ENCODE peak calls at places on chromosomes 4 and X, in nine cellular contexts. W is skeletal muscle cell; H is breast epithelium; P is HTR-8/SVneo; K is upper lobe of right lung; D is activated naive CD8-positive, alpha-beta T cell treated with anti-CD3 and anti-CD28 coated beads, Interleukin-2, amount 50 U/mL, for 24 hours; O is NAMALWA; R is ecto neural progenitor cell; V is activated CD4-positive, alpha-beta T cell treated with anti-CD3 and anti-CD28 coated beads, Interleukin-2, amount 50 U/mL, for 48 hours. A is an unnamed sample.

GRCh38 chrX:150757371-150757770 is 64.2 kb downstream of the MTMR1 start:
- DNase-seq in W (no peak), H (no peak), P (no peak), K (no peak), D (no peak), O (no peak), R (no peak), V (no peak), A (no peak)

GRCh38 chrX:128623361-128623760 is 571.2 kb upstream of the ACTRT1 start:
- DNase-seq in W (no peak), H (no peak), P (no peak), K (no peak), D (no peak), O (no peak), R (no peak), V (no peak), A (no peak)

GRCh38 chr4:16967722-16968121 is 69.3 kb upstream of the LDB2 start:
- DNase-seq in W (peak; percentile 19), H (no peak), P (no peak), K (no peak), D (no peak), O (no peak), R (no peak), V (no peak), A (no peak)

GRCh38 chr4:17120761-17121160 is 222.3 kb upstream of the LDB2 start:
- DNase-seq in W (no peak), H (no peak), P (no peak), K (no peak), D (no peak), O (no peak), R (no peak), V (no peak), A (no peak)

GRCh38 chr4:113384600-113384999 is 335.1 kb downstream of the ANK2 start:
- DNase-seq in W (peak; percentile 54), H (no peak), P (peak; percentile 35), K (no peak), D (no peak), O (no peak), R (no peak), V (no peak), A (no peak)

GRCh38 chr4:127849505-127850234 is 31.0 kb upstream of the PLK4 start:
- DNase-seq in W (no peak), H (no peak), P (no peak), K (no peak), D (no peak), O (no peak), R (no peak), V (no peak), A (no peak)

GRCh38 chr4:168220893-168221292 is 97.7 kb downstream of the DDX60 start:
- DNase-seq in W (no peak), H (no peak), P (no peak), K (no peak), D (no peak), O (no peak), R (no peak), V (no peak), A (no peak)

GRCh38 chrX:103002576-103002975 is 61.4 kb downstream of the BEX1 start:
- DNase-seq in W (no peak), H (no peak), P (no peak), K (no peak), D (no peak), O (no peak), R (no peak), V (no peak), A (no peak)

GRCh38 chr4:52889778-52890400 is 27.8 kb downstream of the RASL11B start:
- DNase-seq in W (no peak), H (no peak), P (no peak), K (no peak), D (no peak), O (no peak), R (no peak), V (no peak), A (no peak)

GRCh38 chrX:10756365-10756915 is 136.1 kb upstream of the MID1 start:
- DNase-seq in W (peak; percentile 82), H (no peak), P (peak; percentile 74), K (no peak), D (no peak), O (no peak), R (no peak), V (no peak), A (peak; percentile 75)

GRCh38 chrX:103453655-103454054 is 65.6 kb downstream of the RAB40A start:
- DNase-seq in W (peak; percentile 89), H (no peak), P (peak; percentile 23), K (no peak), D (no peak), O (no peak), R (no peak), V (no peak), A (peak; percentile 84)

GRCh38 chrX:139881572-139881971 is 51.3 kb downstream of the ATP11C start:
- DNase-seq in W (peak; percentile 7), H (no peak), P (no peak), K (no peak), D (no peak), O (no peak), R (no peak), V (no peak), A (no peak)

GRCh38 chrX:17635231-17635630 is 102.1 kb upstream of the SCML1 start:
- DNase-seq in W (peak; percentile 5), H (no peak), P (no peak), K (no peak), D (no peak), O (peak; percentile 0), R (peak; percentile 87), V (no peak), A (peak; percentile 92)

GRCh38 chrX:154125356-154126040 is 18.5 kb upstream of the OPN1LW start:
- DNase-seq in W (no peak), H (no peak), P (no peak), K (no peak), D (no peak), O (no peak), R (no peak), V (no peak), A (no peak)

GRCh38 chrX:115679460-115679859 is 118.5 kb downstream of the PLS3 start:
- DNase-seq in W (no peak), H (no peak), P (peak; percentile 2), K (no peak), D (no peak), O (peak; percentile 51), R (no peak), V (no peak), A (no peak)

GRCh38 chr4:67091668-67092067 is 453.6 kb downstream of the CENPC start:
- DNase-seq in W (no peak), H (no peak), P (no peak), K (no peak), D (no peak), O (no peak), R (no peak), V (no peak), A (no peak)

GRCh38 chr4:110631582-110632505 is 9.0 kb upstream of the PITX2 start:
- DNase-seq in W (peak; percentile 62), H (peak; percentile 53), P (peak; percentile 89), K (peak; percentile 84), D (peak; percentile 42), O (peak; percentile 88), R (peak; percentile 92), V (peak; percentile 35), A (peak; percentile 41)

GRCh38 chr4:57501715-57502114 is 391.5 kb upstream of the IGFBP7 start:
- DNase-seq in W (peak; percentile 45), H (no peak), P (no peak), K (no peak), D (no peak), O (no peak), R (no peak), V (no peak), A (peak; percentile 94)

GRCh38 chrX:153946910-153947769 is 2.7 kb upstream of the RENBP start:
- DNase-seq in W (no peak), H (no peak), P (peak; percentile 67), K (peak; percentile 85), D (peak; percentile 78), O (peak; percentile 86), R (peak; percentile 78), V (peak; percentile 76), A (no peak)

GRCh38 chr4:164012396-164013027 is 518.0 kb downstream of the TMA16 start:
- DNase-seq in W (no peak), H (no peak), P (peak; percentile 21), K (no peak), D (peak; percentile 8), O (peak; percentile 67), R (peak; percentile 69), V (peak; percentile 9), A (peak; percentile 24)

GRCh38 chr4:128130621-128131020 is 69.5 kb downstream of the LARP1B start:
- DNase-seq in W (no peak), H (no peak), P (no peak), K (no peak), D (no peak), O (no peak), R (no peak), V (no peak), A (no peak)

GRCh38 chrX:83593634-83594294 is 85.7 kb downstream of the POU3F4 start:
- DNase-seq in W (no peak), H (no peak), P (no peak), K (no peak), D (no peak), O (no peak), R (no peak), V (no peak), A (no peak)

GRCh38 chr4:13409324-13409723 is 74.8 kb downstream of the RAB28 start:
- DNase-seq in W (no peak), H (no peak), P (no peak), K (no peak), D (no peak), O (no peak), R (no peak), V (no peak), A (no peak)

GRCh38 chrX:66918511-66918910 is 279.6 kb upstream of the EDA2R start:
- DNase-seq in W (no peak), H (no peak), P (no peak), K (no peak), D (no peak), O (no peak), R (no peak), V (no peak), A (no peak)

GRCh38 chr4:102402223-102402622 is 56.9 kb upstream of the SLC39A8 start:
- DNase-seq in W (no peak), H (no peak), P (no peak), K (no peak), D (no peak), O (no peak), R (no peak), V (no peak), A (no peak)

GRCh38 chr4:125390126-125390525 is 75.4 kb downstream of the FAT4 start:
- DNase-seq in W (peak; percentile 85), H (no peak), P (peak; percentile 7), K (no peak), D (no peak), O (no peak), R (no peak), V (no peak), A (no peak)

GRCh38 chr4:141686146-141686775 is 49.9 kb downstream of the IL15 start:
- DNase-seq in W (peak; percentile 42), H (no peak), P (peak; percentile 14), K (no peak), D (no peak), O (no peak), R (no peak), V (no peak), A (no peak)

GRCh38 chrX:153865685-153866084 is 20.3 kb downstream of the L1CAM start:
- DNase-seq in W (no peak), H (no peak), P (no peak), K (no peak), D (no peak), O (no peak), R (no peak), V (no peak), A (no peak)

GRCh38 chrX:41394293-41394692 is 52.9 kb upstream of the NYX start:
- DNase-seq in W (no peak), H (no peak), P (no peak), K (no peak), D (no peak), O (no peak), R (no peak), V (no peak), A (no peak)

GRCh38 chrX:72180539-72180938 is 1.0 kb upstream of the PIN4 start:
- DNase-seq in W (no peak), H (no peak), P (no peak), K (no peak), D (no peak), O (no peak), R (no peak), V (no peak), A (no peak)

GRCh38 chrX:1164322-1165288 is 47.8 kb downstream of the CRLF2 start:
- DNase-seq in W (no peak), H (no peak), P (no peak), K (peak; percentile 39), D (no peak), O (peak; percentile 24), R (peak; percentile 47), V (no peak), A (no peak)

A was measured in retinal pigment epithelial cell.